ENCODE peak calls at places on chromosome 18, in ten cellular contexts. D is lower lobe of right lung; X is stimulated activated CD8-positive, alpha-beta memory T cell treated with anti-CD3 and anti-CD28 coated beads, Interleukin-12 subunit alpha, Interleukin-12 subunit beta, amount 100 ng/mL, for 4 hours; E is cardiac septum; Q is astrocyte of the spinal cord; H is glutamatergic neuron; K is left ventricle myocardium superior; A is T-helper 17 cell; N is GM19239; M is A549. O is an unnamed sample.

GRCh38 chr18:68865503-68865902 is 67.6 kb downstream of the CCDC102B start:
- DNase-seq in M (no peak), K (no peak), H (no peak), Q (no peak), D (no peak), N (no peak), E (no peak), A (no peak), X (no peak), O (no peak)

GRCh38 chr18:79309572-79310278 is 86.0 kb upstream of the NFATC1 start:
- DNase-seq in X (no peak), A (no peak), N (no peak), D (no peak), M (no peak), E (no peak), Q (peak; percentile 28), K (no peak), H (no peak), O (no peak)

GRCh38 chr18:59024829-59025228 is 114.9 kb upstream of the SEC11C start:
- DNase-seq in K (peak; percentile 44), M (no peak), A (no peak), H (no peak), N (no peak), Q (peak; percentile 33), X (no peak), E (no peak), D (no peak), O (no peak)

GRCh38 chr18:3824101-3824500 is 374.1 kb downstream of the TGIF1 start:
- DNase-seq in D (no peak), Q (no peak), A (no peak), X (no peak), M (no peak), H (no peak), K (no peak), N (no peak), E (no peak), O (no peak)

GRCh38 chr18:26756556-26756955 is 109.0 kb downstream of the AQP4 start:
- DNase-seq in X (no peak), H (no peak), Q (no peak), D (no peak), A (no peak), E (no peak), K (no peak), N (no peak), M (no peak), O (no peak)

GRCh38 chr18:23155537-23155936 is 20.3 kb downstream of the CABLES1 start:
- DNase-seq in A (no peak), N (no peak), Q (peak; percentile 20), K (no peak), H (no peak), M (no peak), E (no peak), X (no peak), D (no peak), O (no peak)

GRCh38 chr18:74731097-74731496 is 133.4 kb downstream of the ZNF407 start:
- DNase-seq in Q (peak; percentile 51), E (no peak), N (no peak), X (no peak), A (no peak), M (no peak), H (no peak), K (no peak), D (no peak), O (no peak)

GRCh38 chr18:73690222-73690621 is 457.4 kb downstream of the FBXO15 start:
- DNase-seq in Q (no peak), N (no peak), H (no peak), K (no peak), E (no peak), D (no peak), A (no peak), M (no peak), X (no peak), O (no peak)

GRCh38 chr18:27843783-27844415 is 333.0 kb downstream of the CDH2 start:
- DNase-seq in A (no peak), N (no peak), K (no peak), M (peak; percentile 18), Q (peak; percentile 75), X (no peak), H (no peak), E (no peak), D (no peak), O (peak; percentile 52)

GRCh38 chr18:9513971-9514512 is 38.7 kb downstream of the RALBP1 start:
- DNase-seq in M (peak; percentile 70), D (no peak), X (no peak), K (no peak), A (no peak), N (no peak), E (no peak), Q (peak; percentile 68), H (no peak), O (no peak)

O was measured in glomerular endothelial cell.